ENCODE peak calls at places on chromosomes 2 and 18, in nine cellular contexts. One of them, this sample, is unnamed.

GRCh38 chr2:240567872-240568677 is at the start of gene RNPEPL1:
- DNase-seq in esophagus squamous epithelium: no peak
- DNase-seq in heart left ventricle: peak; percentile 45
- DNase-seq in testis: peak; percentile 35
- DNase-seq in A549: peak; percentile 57
- DNase-seq in breast epithelium: peak; percentile 25
- DNase-seq in lower leg skin: peak; percentile 91
- DNase-seq in NB4: peak; percentile 60
- DNase-seq in body of pancreas: peak; percentile 63
- DNase-seq in this sample: peak; percentile 80

GRCh38 chr2:156021326-156022040 is 311.0 kb downstream of the NR4A2 start:
- DNase-seq in testis: peak; percentile 24
- DNase-seq in lower leg skin: no peak
- DNase-seq in esophagus squamous epithelium: no peak
- DNase-seq in body of pancreas: no peak
- DNase-seq in heart left ventricle: no peak
- DNase-seq in NB4: no peak
- DNase-seq in A549: no peak
- DNase-seq in breast epithelium: no peak
- DNase-seq in this sample: no peak

GRCh38 chr2:191607101-191607500 is 70.8 kb upstream of the NABP1 start:
- DNase-seq in esophagus squamous epithelium: no peak
- DNase-seq in heart left ventricle: no peak
- DNase-seq in lower leg skin: no peak
- DNase-seq in breast epithelium: no peak
- DNase-seq in NB4: peak; percentile 22
- DNase-seq in body of pancreas: no peak
- DNase-seq in testis: no peak
- DNase-seq in A549: no peak
- DNase-seq in this sample: no peak

GRCh38 chr2:118290436-118291004 is 202.2 kb downstream of the INSIG2 start:
- DNase-seq in breast epithelium: no peak
- DNase-seq in testis: no peak
- DNase-seq in lower leg skin: no peak
- DNase-seq in body of pancreas: no peak
- DNase-seq in heart left ventricle: no peak
- DNase-seq in A549: no peak
- DNase-seq in NB4: no peak
- DNase-seq in esophagus squamous epithelium: no peak
- DNase-seq in this sample: no peak

GRCh38 chr18:75081486-75081885 is 127.5 kb downstream of the PTGR3 start:
- DNase-seq in breast epithelium: no peak
- DNase-seq in A549: no peak
- DNase-seq in body of pancreas: no peak
- DNase-seq in testis: no peak
- DNase-seq in esophagus squamous epithelium: no peak
- DNase-seq in heart left ventricle: no peak
- DNase-seq in lower leg skin: no peak
- DNase-seq in NB4: no peak
- DNase-seq in this sample: no peak

GRCh38 chr18:48017625-48018024 is 87.2 kb upstream of the SMAD2 start:
- DNase-seq in NB4: no peak
- DNase-seq in breast epithelium: no peak
- DNase-seq in lower leg skin: peak; percentile 58
- DNase-seq in A549: no peak
- DNase-seq in testis: peak; percentile 7
- DNase-seq in body of pancreas: no peak
- DNase-seq in heart left ventricle: no peak
- DNase-seq in esophagus squamous epithelium: no peak
- DNase-seq in this sample: peak; percentile 45

GRCh38 chr2:66433945-66434678 is 813 bp upstream of the MEIS1 start:
- DNase-seq in heart left ventricle: peak; percentile 62
- DNase-seq in NB4: peak; percentile 68
- DNase-seq in lower leg skin: no peak
- DNase-seq in testis: peak; percentile 59
- DNase-seq in esophagus squamous epithelium: no peak
- DNase-seq in breast epithelium: no peak
- DNase-seq in body of pancreas: peak; percentile 78
- DNase-seq in A549: peak; percentile 68
- DNase-seq in this sample: peak; percentile 56

GRCh38 chr2:241873081-241873802 is 3.7 kb downstream of the RTP5 start:
- DNase-seq in A549: no peak
- DNase-seq in heart left ventricle: no peak
- DNase-seq in NB4: no peak
- DNase-seq in body of pancreas: no peak
- DNase-seq in testis: peak; percentile 48
- DNase-seq in breast epithelium: no peak
- DNase-seq in esophagus squamous epithelium: no peak
- DNase-seq in lower leg skin: no peak
- DNase-seq in this sample: no peak

GRCh38 chr18:41416044-41416443 is 539.0 kb upstream of the PIK3C3 start:
- DNase-seq in NB4: no peak
- DNase-seq in breast epithelium: no peak
- DNase-seq in testis: no peak
- DNase-seq in heart left ventricle: no peak
- DNase-seq in esophagus squamous epithelium: no peak
- DNase-seq in body of pancreas: no peak
- DNase-seq in lower leg skin: no peak
- DNase-seq in A549: no peak
- DNase-seq in this sample: no peak

GRCh38 chr18:33606621-33607020 is 28.6 kb downstream of the ASXL3 start:
- DNase-seq in testis: no peak
- DNase-seq in body of pancreas: no peak
- DNase-seq in NB4: peak; percentile 4
- DNase-seq in A549: peak; percentile 2
- DNase-seq in breast epithelium: no peak
- DNase-seq in heart left ventricle: no peak
- DNase-seq in lower leg skin: no peak
- DNase-seq in esophagus squamous epithelium: no peak
- DNase-seq in this sample: no peak

GRCh38 chr2:212672186-212672585 is 133.6 kb upstream of the ERBB4 start:
- DNase-seq in esophagus squamous epithelium: no peak
- DNase-seq in testis: no peak
- DNase-seq in NB4: no peak
- DNase-seq in A549: no peak
- DNase-seq in breast epithelium: no peak
- DNase-seq in body of pancreas: no peak
- DNase-seq in lower leg skin: no peak
- DNase-seq in heart left ventricle: no peak
- DNase-seq in this sample: no peak

GRCh38 chr2:227849906-227850305 is 21.5 kb upstream of the DAW1 start:
- DNase-seq in NB4: no peak
- DNase-seq in heart left ventricle: no peak
- DNase-seq in lower leg skin: no peak
- DNase-seq in body of pancreas: no peak
- DNase-seq in A549: no peak
- DNase-seq in breast epithelium: no peak
- DNase-seq in testis: no peak
- DNase-seq in esophagus squamous epithelium: no peak
- DNase-seq in this sample: no peak

GRCh38 chr2:44362207-44363015 is 664 bp downstream of the CAMKMT start:
- DNase-seq in breast epithelium: no peak
- DNase-seq in testis: peak; percentile 56
- DNase-seq in lower leg skin: peak; percentile 86
- DNase-seq in esophagus squamous epithelium: no peak
- DNase-seq in body of pancreas: peak; percentile 51
- DNase-seq in A549: peak; percentile 36
- DNase-seq in NB4: peak; percentile 75
- DNase-seq in heart left ventricle: peak; percentile 13
- DNase-seq in this sample: peak; percentile 66

GRCh38 chr2:107276034-107276433 is 390.1 kb upstream of the ST6GAL2 start:
- DNase-seq in NB4: no peak
- DNase-seq in body of pancreas: no peak
- DNase-seq in esophagus squamous epithelium: no peak
- DNase-seq in A549: no peak
- DNase-seq in breast epithelium: no peak
- DNase-seq in heart left ventricle: no peak
- DNase-seq in testis: no peak
- DNase-seq in lower leg skin: no peak
- DNase-seq in this sample: no peak

DNA sequence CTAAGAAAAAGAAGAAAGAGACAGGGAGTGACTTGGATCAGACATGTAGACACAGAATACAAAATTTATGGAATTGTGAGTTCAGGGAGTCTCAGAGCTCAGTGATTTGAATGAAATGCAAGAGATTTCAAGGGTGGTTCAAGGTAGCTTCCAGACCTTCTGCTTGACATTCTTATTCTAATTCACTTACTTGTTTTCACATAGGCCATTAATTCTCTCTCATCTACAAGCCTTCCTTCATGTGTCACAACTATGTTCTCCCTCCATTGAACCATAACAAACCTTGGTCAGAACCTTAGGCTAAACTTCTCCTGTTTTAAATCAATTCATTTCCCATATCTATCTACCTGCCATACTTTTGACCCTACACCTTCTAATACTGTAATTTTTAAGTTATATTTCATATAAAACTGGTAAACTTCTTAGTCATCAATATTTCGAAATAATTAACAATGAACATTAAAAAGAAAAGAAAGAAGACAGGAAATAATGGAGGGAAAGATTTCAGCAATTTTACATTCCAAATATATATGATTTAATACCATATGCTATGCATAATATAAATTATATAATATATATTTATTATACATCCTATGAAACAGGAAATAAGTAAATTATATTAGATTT is 139.2 kb upstream of the PDE1A start:
- DNase-seq in NB4: no peak
- DNase-seq in esophagus squamous epithelium: no peak
- DNase-seq in A549: no peak
- DNase-seq in breast epithelium: no peak
- DNase-seq in testis: no peak
- DNase-seq in heart left ventricle: no peak
- DNase-seq in body of pancreas: no peak
- DNase-seq in lower leg skin: no peak
- DNase-seq in this sample: no peak
- H3K4me3 ChIP-seq in NB4: no peak overlapping the region
- H3K4me3 ChIP-seq in esophagus squamous epithelium: no peak overlapping the region
- H3K4me3 ChIP-seq in A549: no peak overlapping the region
- H3K4me3 ChIP-seq in breast epithelium: no peak overlapping the region
- H3K4me3 ChIP-seq in testis: no peak overlapping the region
- H3K4me3 ChIP-seq in heart left ventricle: no peak overlapping the region
- H3K4me3 ChIP-seq in body of pancreas: no peak overlapping the region
- H3K4me3 ChIP-seq in lower leg skin: no peak overlapping the region
- H3K4me3 ChIP-seq in this sample: no peak overlapping the region

GRCh38 chr18:58567453-58568196 is 61.3 kb downstream of the ALPK2 start:
- DNase-seq in esophagus squamous epithelium: no peak
- DNase-seq in testis: no peak
- DNase-seq in lower leg skin: no peak
- DNase-seq in A549: peak; percentile 69
- DNase-seq in heart left ventricle: peak; percentile 36
- DNase-seq in breast epithelium: peak; percentile 75
- DNase-seq in NB4: no peak
- DNase-seq in body of pancreas: peak; percentile 54
- DNase-seq in this sample: no peak
- TF ChIP-seq POLR2A in esophagus squamous epithelium: no peak
- TF ChIP-seq POLR2A in testis: no peak
- TF ChIP-seq POLR2A in lower leg skin: no peak
- TF ChIP-seq POLR2A in A549: no peak
- TF ChIP-seq POLR2A in heart left ventricle: no peak
- TF ChIP-seq POLR2A in breast epithelium: no peak
- TF ChIP-seq POLR2A in NB4: no peak
- TF ChIP-seq POLR2A in body of pancreas: no peak
- TF ChIP-seq POLR2A in this sample: no peak

DNA sequence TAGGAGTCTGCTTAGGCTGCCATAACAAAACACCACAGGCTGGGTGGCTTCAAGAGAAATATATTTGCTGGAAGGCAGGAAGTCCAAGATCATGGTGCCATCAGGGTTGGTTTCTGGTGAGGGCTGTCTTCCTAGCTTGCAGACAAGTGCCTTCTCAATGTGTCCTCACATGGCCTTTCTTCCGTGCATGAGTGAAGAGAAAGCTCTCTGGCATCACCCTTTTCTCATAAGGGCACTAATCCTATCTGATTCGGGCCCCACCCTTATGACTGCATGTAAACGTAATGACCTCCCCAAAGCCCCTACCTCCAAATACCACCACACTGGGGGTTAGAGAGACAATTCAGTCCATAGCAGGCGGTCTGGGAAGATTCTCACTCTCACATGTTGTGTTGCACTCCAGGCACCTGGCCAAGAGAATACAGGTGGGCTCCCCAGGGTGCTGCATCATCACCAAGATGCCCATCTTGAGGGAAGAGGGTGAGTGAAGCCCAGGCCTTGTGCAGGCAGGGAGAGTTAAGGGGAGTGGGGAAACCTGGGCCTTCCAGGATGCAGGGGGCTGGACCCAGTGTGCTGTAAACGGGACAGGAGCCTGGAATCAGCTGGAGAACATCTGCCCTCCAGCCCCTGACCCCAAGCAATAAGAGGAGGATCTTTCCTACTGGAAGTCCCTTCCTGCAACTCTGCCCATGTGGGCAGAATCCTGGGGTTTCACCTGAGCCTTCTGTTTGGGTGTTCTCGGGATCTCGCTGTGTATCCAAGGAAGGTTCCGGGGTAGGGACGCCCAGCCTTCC is 10.2 kb downstream of the CATIP start:
- DNase-seq in heart left ventricle: no peak
- DNase-seq in testis: no peak
- DNase-seq in A549: no peak
- DNase-seq in esophagus squamous epithelium: no peak
- DNase-seq in lower leg skin: no peak
- DNase-seq in NB4: peak; percentile 43
- DNase-seq in body of pancreas: no peak
- DNase-seq in breast epithelium: no peak
- DNase-seq in this sample: no peak
- H3K4me3 ChIP-seq in heart left ventricle: no peak overlapping the region
- H3K4me3 ChIP-seq in testis: peak overlapping the region; percentile 65
- H3K4me3 ChIP-seq in A549: peak overlapping the region; percentile 58
- H3K4me3 ChIP-seq in esophagus squamous epithelium: peak overlapping the region; percentile 59
- H3K4me3 ChIP-seq in lower leg skin: peak overlapping the region; percentile 28
- H3K4me3 ChIP-seq in NB4: peak overlapping the region; percentile 84
- H3K4me3 ChIP-seq in body of pancreas: no peak overlapping the region
- H3K4me3 ChIP-seq in breast epithelium: peak overlapping the region; percentile 65
- H3K4me3 ChIP-seq in this sample: peak overlapping the region; percentile 63

DNA sequence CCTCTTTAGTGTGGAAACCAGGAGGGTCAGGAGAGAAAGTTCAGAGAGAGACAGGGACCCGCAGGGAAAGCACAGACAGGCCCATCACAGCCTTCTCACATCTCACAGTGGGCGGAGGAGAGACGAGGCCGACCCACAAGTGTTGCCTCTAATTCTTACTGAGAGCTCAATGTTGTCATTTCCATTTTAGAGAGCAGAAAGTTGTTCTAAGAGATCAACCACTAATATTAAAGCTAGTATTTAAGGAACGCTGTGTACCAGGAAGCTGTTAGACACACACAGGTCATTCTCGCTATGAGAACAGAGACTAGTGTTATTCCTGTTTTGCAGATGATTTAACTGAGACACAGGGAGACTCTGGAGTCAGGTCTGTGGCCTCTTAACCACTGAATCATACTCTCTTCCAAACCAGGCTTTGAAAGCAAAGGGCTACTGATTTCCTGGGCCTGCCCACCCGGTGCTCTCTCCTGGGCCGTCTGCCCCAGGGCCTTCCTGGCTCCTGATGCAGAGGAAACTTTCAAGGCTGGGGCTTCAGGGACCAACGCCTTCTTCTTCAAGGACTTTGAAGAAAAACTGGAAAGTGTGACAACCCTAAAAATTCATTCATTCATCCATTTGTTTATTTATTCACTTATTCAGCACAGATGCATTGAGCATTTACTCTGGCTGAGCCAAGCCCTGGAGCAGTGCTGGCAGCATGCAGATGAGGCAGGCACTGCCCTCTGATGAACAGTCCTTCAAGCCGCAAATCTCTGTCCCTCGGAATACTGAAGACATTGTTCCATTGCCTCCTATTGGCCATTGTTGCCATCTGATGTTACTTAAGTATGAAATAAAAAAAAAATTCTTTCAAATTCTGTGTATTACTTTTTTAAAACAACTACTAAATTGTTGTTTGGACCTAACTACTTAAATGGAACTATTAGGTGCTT is 37.2 kb upstream of the BIN1 start:
- DNase-seq in heart left ventricle: no peak
- DNase-seq in A549: peak; percentile 33
- DNase-seq in esophagus squamous epithelium: no peak
- DNase-seq in NB4: no peak
- DNase-seq in body of pancreas: no peak
- DNase-seq in lower leg skin: no peak
- DNase-seq in breast epithelium: no peak
- DNase-seq in testis: peak; percentile 27
- DNase-seq in this sample: no peak
- TF ChIP-seq POLR2A in heart left ventricle: no peak
- TF ChIP-seq POLR2A in A549: no peak
- TF ChIP-seq POLR2A in esophagus squamous epithelium: no peak
- TF ChIP-seq POLR2A in NB4: no peak
- TF ChIP-seq POLR2A in body of pancreas: no peak
- TF ChIP-seq POLR2A in lower leg skin: no peak
- TF ChIP-seq POLR2A in breast epithelium: no peak
- TF ChIP-seq POLR2A in testis: no peak
- TF ChIP-seq POLR2A in this sample: no peak